ENCODE peak calls at places on chromosomes 4 and X, in seven cellular contexts. One of them, this sample, is unnamed.

GRCh38 chr4:185730387-185730786 is 81.6 kb downstream of the SORBS2 start:
- DNase-seq in GM23248: no peak
- DNase-seq in activated T-helper 1 cell treated with anti-CD3 and anti-CD28 coated beads, Interleukin-2, amount 50 U/mL, for 16 hours: no peak
- DNase-seq in activated naive CD8-positive, alpha-beta T cell treated with anti-CD3 and anti-CD28 coated beads, Interleukin-2, amount 50 U/mL, for 24 hours: no peak
- DNase-seq in posterior vena cava: no peak
- DNase-seq in PC-9: no peak
- DNase-seq in stimulated activated naive CD8-positive, alpha-beta T cell treated with anti-CD3 and anti-CD28 coated beads, Interleukin-15, Interleukin-2, amounts not matched to agents 100 U/mL and 50 U/mL, for 24 hours: no peak
- DNase-seq in this sample: no peak

GRCh38 chr4:8860096-8860891 is 11.3 kb downstream of the HMX1 start:
- DNase-seq in GM23248: no peak
- DNase-seq in activated T-helper 1 cell treated with anti-CD3 and anti-CD28 coated beads, Interleukin-2, amount 50 U/mL, for 16 hours: no peak
- DNase-seq in activated naive CD8-positive, alpha-beta T cell treated with anti-CD3 and anti-CD28 coated beads, Interleukin-2, amount 50 U/mL, for 24 hours: no peak
- DNase-seq in posterior vena cava: no peak
- DNase-seq in PC-9: no peak
- DNase-seq in stimulated activated naive CD8-positive, alpha-beta T cell treated with anti-CD3 and anti-CD28 coated beads, Interleukin-15, Interleukin-2, amounts not matched to agents 100 U/mL and 50 U/mL, for 24 hours: no peak
- DNase-seq in this sample: no peak

GRCh38 chr4:6782147-6782845 is at the start of gene KIAA0232:
- DNase-seq in GM23248: peak; percentile 97
- DNase-seq in activated T-helper 1 cell treated with anti-CD3 and anti-CD28 coated beads, Interleukin-2, amount 50 U/mL, for 16 hours: peak; percentile 85
- DNase-seq in activated naive CD8-positive, alpha-beta T cell treated with anti-CD3 and anti-CD28 coated beads, Interleukin-2, amount 50 U/mL, for 24 hours: peak; percentile 92
- DNase-seq in posterior vena cava: peak; percentile 97
- DNase-seq in PC-9: peak; percentile 69
- DNase-seq in stimulated activated naive CD8-positive, alpha-beta T cell treated with anti-CD3 and anti-CD28 coated beads, Interleukin-15, Interleukin-2, amounts not matched to agents 100 U/mL and 50 U/mL, for 24 hours: peak; percentile 92
- DNase-seq in this sample: peak; percentile 93

GRCh38 chr4:112604590-112604989 is 32.1 kb downstream of the ZGRF1 start:
- DNase-seq in GM23248: peak; percentile 71
- DNase-seq in activated T-helper 1 cell treated with anti-CD3 and anti-CD28 coated beads, Interleukin-2, amount 50 U/mL, for 16 hours: no peak
- DNase-seq in activated naive CD8-positive, alpha-beta T cell treated with anti-CD3 and anti-CD28 coated beads, Interleukin-2, amount 50 U/mL, for 24 hours: peak; percentile 6
- DNase-seq in posterior vena cava: no peak
- DNase-seq in PC-9: no peak
- DNase-seq in stimulated activated naive CD8-positive, alpha-beta T cell treated with anti-CD3 and anti-CD28 coated beads, Interleukin-15, Interleukin-2, amounts not matched to agents 100 U/mL and 50 U/mL, for 24 hours: peak; percentile 24
- DNase-seq in this sample: peak; percentile 65

GRCh38 chr4:146059865-146060264 is 115.7 kb upstream of the LSM6 start:
- DNase-seq in GM23248: no peak
- DNase-seq in activated T-helper 1 cell treated with anti-CD3 and anti-CD28 coated beads, Interleukin-2, amount 50 U/mL, for 16 hours: no peak
- DNase-seq in activated naive CD8-positive, alpha-beta T cell treated with anti-CD3 and anti-CD28 coated beads, Interleukin-2, amount 50 U/mL, for 24 hours: peak; percentile 18
- DNase-seq in posterior vena cava: no peak
- DNase-seq in PC-9: no peak
- DNase-seq in stimulated activated naive CD8-positive, alpha-beta T cell treated with anti-CD3 and anti-CD28 coated beads, Interleukin-15, Interleukin-2, amounts not matched to agents 100 U/mL and 50 U/mL, for 24 hours: peak; percentile 12
- DNase-seq in this sample: no peak

GRCh38 chr4:89889289-89889688 is 5.4 kb upstream of the MMRN1 start:
- DNase-seq in GM23248: no peak
- DNase-seq in activated T-helper 1 cell treated with anti-CD3 and anti-CD28 coated beads, Interleukin-2, amount 50 U/mL, for 16 hours: no peak
- DNase-seq in activated naive CD8-positive, alpha-beta T cell treated with anti-CD3 and anti-CD28 coated beads, Interleukin-2, amount 50 U/mL, for 24 hours: no peak
- DNase-seq in posterior vena cava: no peak
- DNase-seq in PC-9: no peak
- DNase-seq in stimulated activated naive CD8-positive, alpha-beta T cell treated with anti-CD3 and anti-CD28 coated beads, Interleukin-15, Interleukin-2, amounts not matched to agents 100 U/mL and 50 U/mL, for 24 hours: no peak
- DNase-seq in this sample: no peak

GRCh38 chrX:17024896-17025295 is 78.4 kb downstream of the REPS2 start:
- DNase-seq in GM23248: no peak
- DNase-seq in activated T-helper 1 cell treated with anti-CD3 and anti-CD28 coated beads, Interleukin-2, amount 50 U/mL, for 16 hours: no peak
- DNase-seq in activated naive CD8-positive, alpha-beta T cell treated with anti-CD3 and anti-CD28 coated beads, Interleukin-2, amount 50 U/mL, for 24 hours: no peak
- DNase-seq in posterior vena cava: no peak
- DNase-seq in PC-9: no peak
- DNase-seq in stimulated activated naive CD8-positive, alpha-beta T cell treated with anti-CD3 and anti-CD28 coated beads, Interleukin-15, Interleukin-2, amounts not matched to agents 100 U/mL and 50 U/mL, for 24 hours: no peak
- DNase-seq in this sample: no peak

GRCh38 chr4:139933541-139933940 is 220.4 kb downstream of the MAML3 start:
- DNase-seq in GM23248: no peak
- DNase-seq in activated T-helper 1 cell treated with anti-CD3 and anti-CD28 coated beads, Interleukin-2, amount 50 U/mL, for 16 hours: no peak
- DNase-seq in activated naive CD8-positive, alpha-beta T cell treated with anti-CD3 and anti-CD28 coated beads, Interleukin-2, amount 50 U/mL, for 24 hours: no peak
- DNase-seq in posterior vena cava: no peak
- DNase-seq in PC-9: no peak
- DNase-seq in stimulated activated naive CD8-positive, alpha-beta T cell treated with anti-CD3 and anti-CD28 coated beads, Interleukin-15, Interleukin-2, amounts not matched to agents 100 U/mL and 50 U/mL, for 24 hours: no peak
- DNase-seq in this sample: no peak

GRCh38 chr4:8050555-8051206 is 107.9 kb downstream of the ABLIM2 start:
- DNase-seq in GM23248: peak; percentile 21
- DNase-seq in activated T-helper 1 cell treated with anti-CD3 and anti-CD28 coated beads, Interleukin-2, amount 50 U/mL, for 16 hours: no peak
- DNase-seq in activated naive CD8-positive, alpha-beta T cell treated with anti-CD3 and anti-CD28 coated beads, Interleukin-2, amount 50 U/mL, for 24 hours: no peak
- DNase-seq in posterior vena cava: peak; percentile 91
- DNase-seq in PC-9: no peak
- DNase-seq in stimulated activated naive CD8-positive, alpha-beta T cell treated with anti-CD3 and anti-CD28 coated beads, Interleukin-15, Interleukin-2, amounts not matched to agents 100 U/mL and 50 U/mL, for 24 hours: no peak
- DNase-seq in this sample: peak; percentile 11

GRCh38 chr4:144645621-144646522 is at the start of gene HHIP:
- DNase-seq in GM23248: peak; percentile 68
- DNase-seq in activated T-helper 1 cell treated with anti-CD3 and anti-CD28 coated beads, Interleukin-2, amount 50 U/mL, for 16 hours: no peak
- DNase-seq in activated naive CD8-positive, alpha-beta T cell treated with anti-CD3 and anti-CD28 coated beads, Interleukin-2, amount 50 U/mL, for 24 hours: peak; percentile 17
- DNase-seq in posterior vena cava: peak; percentile 80
- DNase-seq in PC-9: no peak
- DNase-seq in stimulated activated naive CD8-positive, alpha-beta T cell treated with anti-CD3 and anti-CD28 coated beads, Interleukin-15, Interleukin-2, amounts not matched to agents 100 U/mL and 50 U/mL, for 24 hours: no peak
- DNase-seq in this sample: peak; percentile 65

GRCh38 chr4:88880501-88881226 is 176.3 kb downstream of the FAM13A start:
- DNase-seq in GM23248: no peak
- DNase-seq in activated T-helper 1 cell treated with anti-CD3 and anti-CD28 coated beads, Interleukin-2, amount 50 U/mL, for 16 hours: no peak
- DNase-seq in activated naive CD8-positive, alpha-beta T cell treated with anti-CD3 and anti-CD28 coated beads, Interleukin-2, amount 50 U/mL, for 24 hours: no peak
- DNase-seq in posterior vena cava: no peak
- DNase-seq in PC-9: no peak
- DNase-seq in stimulated activated naive CD8-positive, alpha-beta T cell treated with anti-CD3 and anti-CD28 coated beads, Interleukin-15, Interleukin-2, amounts not matched to agents 100 U/mL and 50 U/mL, for 24 hours: no peak
- DNase-seq in this sample: no peak

GRCh38 chr4:60657041-60657440 is 543.1 kb upstream of the ADGRL3 start:
- DNase-seq in GM23248: no peak
- DNase-seq in activated T-helper 1 cell treated with anti-CD3 and anti-CD28 coated beads, Interleukin-2, amount 50 U/mL, for 16 hours: no peak
- DNase-seq in activated naive CD8-positive, alpha-beta T cell treated with anti-CD3 and anti-CD28 coated beads, Interleukin-2, amount 50 U/mL, for 24 hours: no peak
- DNase-seq in posterior vena cava: no peak
- DNase-seq in PC-9: no peak
- DNase-seq in stimulated activated naive CD8-positive, alpha-beta T cell treated with anti-CD3 and anti-CD28 coated beads, Interleukin-15, Interleukin-2, amounts not matched to agents 100 U/mL and 50 U/mL, for 24 hours: no peak
- DNase-seq in this sample: peak; percentile 1

GRCh38 chrX:37754518-37754917 is 25.3 kb upstream of the CYBB start:
- DNase-seq in GM23248: no peak
- DNase-seq in activated T-helper 1 cell treated with anti-CD3 and anti-CD28 coated beads, Interleukin-2, amount 50 U/mL, for 16 hours: no peak
- DNase-seq in activated naive CD8-positive, alpha-beta T cell treated with anti-CD3 and anti-CD28 coated beads, Interleukin-2, amount 50 U/mL, for 24 hours: no peak
- DNase-seq in posterior vena cava: no peak
- DNase-seq in PC-9: no peak
- DNase-seq in stimulated activated naive CD8-positive, alpha-beta T cell treated with anti-CD3 and anti-CD28 coated beads, Interleukin-15, Interleukin-2, amounts not matched to agents 100 U/mL and 50 U/mL, for 24 hours: no peak
- DNase-seq in this sample: no peak

GRCh38 chr4:159012381-159012780 is 90.5 kb upstream of the RAPGEF2 start:
- DNase-seq in GM23248: peak; percentile 77
- DNase-seq in activated T-helper 1 cell treated with anti-CD3 and anti-CD28 coated beads, Interleukin-2, amount 50 U/mL, for 16 hours: no peak
- DNase-seq in activated naive CD8-positive, alpha-beta T cell treated with anti-CD3 and anti-CD28 coated beads, Interleukin-2, amount 50 U/mL, for 24 hours: no peak
- DNase-seq in posterior vena cava: no peak
- DNase-seq in PC-9: peak; percentile 65
- DNase-seq in stimulated activated naive CD8-positive, alpha-beta T cell treated with anti-CD3 and anti-CD28 coated beads, Interleukin-15, Interleukin-2, amounts not matched to agents 100 U/mL and 50 U/mL, for 24 hours: no peak
- DNase-seq in this sample: peak; percentile 56

GRCh38 chr4:121307441-121308327 is 73.1 kb downstream of the QRFPR start:
- DNase-seq in GM23248: peak; percentile 69
- DNase-seq in activated T-helper 1 cell treated with anti-CD3 and anti-CD28 coated beads, Interleukin-2, amount 50 U/mL, for 16 hours: no peak
- DNase-seq in activated naive CD8-positive, alpha-beta T cell treated with anti-CD3 and anti-CD28 coated beads, Interleukin-2, amount 50 U/mL, for 24 hours: peak; percentile 52
- DNase-seq in posterior vena cava: no peak
- DNase-seq in PC-9: no peak
- DNase-seq in stimulated activated naive CD8-positive, alpha-beta T cell treated with anti-CD3 and anti-CD28 coated beads, Interleukin-15, Interleukin-2, amounts not matched to agents 100 U/mL and 50 U/mL, for 24 hours: peak; percentile 45
- DNase-seq in this sample: peak; percentile 34

GRCh38 chr4:93748380-93748779 is 80.2 kb upstream of the ATOH1 start:
- DNase-seq in GM23248: no peak
- DNase-seq in activated T-helper 1 cell treated with anti-CD3 and anti-CD28 coated beads, Interleukin-2, amount 50 U/mL, for 16 hours: no peak
- DNase-seq in activated naive CD8-positive, alpha-beta T cell treated with anti-CD3 and anti-CD28 coated beads, Interleukin-2, amount 50 U/mL, for 24 hours: no peak
- DNase-seq in posterior vena cava: no peak
- DNase-seq in PC-9: no peak
- DNase-seq in stimulated activated naive CD8-positive, alpha-beta T cell treated with anti-CD3 and anti-CD28 coated beads, Interleukin-15, Interleukin-2, amounts not matched to agents 100 U/mL and 50 U/mL, for 24 hours: no peak
- DNase-seq in this sample: no peak

GRCh38 chrX:15475021-15475420 is 18.1 kb downstream of the PIR start:
- DNase-seq in GM23248: peak; percentile 59
- DNase-seq in activated T-helper 1 cell treated with anti-CD3 and anti-CD28 coated beads, Interleukin-2, amount 50 U/mL, for 16 hours: no peak
- DNase-seq in activated naive CD8-positive, alpha-beta T cell treated with anti-CD3 and anti-CD28 coated beads, Interleukin-2, amount 50 U/mL, for 24 hours: no peak
- DNase-seq in posterior vena cava: no peak
- DNase-seq in PC-9: peak; percentile 83
- DNase-seq in stimulated activated naive CD8-positive, alpha-beta T cell treated with anti-CD3 and anti-CD28 coated beads, Interleukin-15, Interleukin-2, amounts not matched to agents 100 U/mL and 50 U/mL, for 24 hours: no peak
- DNase-seq in this sample: no peak

GRCh38 chr4:81723927-81724587 is 252.3 kb upstream of the RASGEF1B start:
- DNase-seq in GM23248: no peak
- DNase-seq in activated T-helper 1 cell treated with anti-CD3 and anti-CD28 coated beads, Interleukin-2, amount 50 U/mL, for 16 hours: no peak
- DNase-seq in activated naive CD8-positive, alpha-beta T cell treated with anti-CD3 and anti-CD28 coated beads, Interleukin-2, amount 50 U/mL, for 24 hours: no peak
- DNase-seq in posterior vena cava: no peak
- DNase-seq in PC-9: no peak
- DNase-seq in stimulated activated naive CD8-positive, alpha-beta T cell treated with anti-CD3 and anti-CD28 coated beads, Interleukin-15, Interleukin-2, amounts not matched to agents 100 U/mL and 50 U/mL, for 24 hours: no peak
- DNase-seq in this sample: no peak

GRCh38 chrX:42869659-42870476 is 91.9 kb upstream of the PPP1R2C start:
- DNase-seq in GM23248: no peak
- DNase-seq in activated T-helper 1 cell treated with anti-CD3 and anti-CD28 coated beads, Interleukin-2, amount 50 U/mL, for 16 hours: no peak
- DNase-seq in activated naive CD8-positive, alpha-beta T cell treated with anti-CD3 and anti-CD28 coated beads, Interleukin-2, amount 50 U/mL, for 24 hours: no peak
- DNase-seq in posterior vena cava: no peak
- DNase-seq in PC-9: no peak
- DNase-seq in stimulated activated naive CD8-positive, alpha-beta T cell treated with anti-CD3 and anti-CD28 coated beads, Interleukin-15, Interleukin-2, amounts not matched to agents 100 U/mL and 50 U/mL, for 24 hours: no peak
- DNase-seq in this sample: no peak

GRCh38 chr4:140382732-140383131 is 9.3 kb downstream of the SCOC start:
- DNase-seq in GM23248: no peak
- DNase-seq in activated T-helper 1 cell treated with anti-CD3 and anti-CD28 coated beads, Interleukin-2, amount 50 U/mL, for 16 hours: no peak
- DNase-seq in activated naive CD8-positive, alpha-beta T cell treated with anti-CD3 and anti-CD28 coated beads, Interleukin-2, amount 50 U/mL, for 24 hours: no peak
- DNase-seq in posterior vena cava: no peak
- DNase-seq in PC-9: no peak
- DNase-seq in stimulated activated naive CD8-positive, alpha-beta T cell treated with anti-CD3 and anti-CD28 coated beads, Interleukin-15, Interleukin-2, amounts not matched to agents 100 U/mL and 50 U/mL, for 24 hours: no peak
- DNase-seq in this sample: no peak

GRCh38 chr4:122450847-122451246 is 5.7 kb downstream of the IL2 start:
- DNase-seq in GM23248: peak; percentile 32
- DNase-seq in activated T-helper 1 cell treated with anti-CD3 and anti-CD28 coated beads, Interleukin-2, amount 50 U/mL, for 16 hours: no peak
- DNase-seq in activated naive CD8-positive, alpha-beta T cell treated with anti-CD3 and anti-CD28 coated beads, Interleukin-2, amount 50 U/mL, for 24 hours: peak; percentile 18
- DNase-seq in posterior vena cava: no peak
- DNase-seq in PC-9: no peak
- DNase-seq in stimulated activated naive CD8-positive, alpha-beta T cell treated with anti-CD3 and anti-CD28 coated beads, Interleukin-15, Interleukin-2, amounts not matched to agents 100 U/mL and 50 U/mL, for 24 hours: peak; percentile 26
- DNase-seq in this sample: peak; percentile 10

GRCh38 chr4:6095023-6095817 is 77.0 kb upstream of the C4orf50 start:
- DNase-seq in GM23248: peak; percentile 35
- DNase-seq in activated T-helper 1 cell treated with anti-CD3 and anti-CD28 coated beads, Interleukin-2, amount 50 U/mL, for 16 hours: no peak
- DNase-seq in activated naive CD8-positive, alpha-beta T cell treated with anti-CD3 and anti-CD28 coated beads, Interleukin-2, amount 50 U/mL, for 24 hours: no peak
- DNase-seq in posterior vena cava: no peak
- DNase-seq in PC-9: no peak
- DNase-seq in stimulated activated naive CD8-positive, alpha-beta T cell treated with anti-CD3 and anti-CD28 coated beads, Interleukin-15, Interleukin-2, amounts not matched to agents 100 U/mL and 50 U/mL, for 24 hours: no peak
- DNase-seq in this sample: peak; percentile 4

GRCh38 chrX:1316527-1316926 is 20.1 kb upstream of the IL3RA start:
- DNase-seq in GM23248: no peak
- DNase-seq in activated T-helper 1 cell treated with anti-CD3 and anti-CD28 coated beads, Interleukin-2, amount 50 U/mL, for 16 hours: no peak
- DNase-seq in activated naive CD8-positive, alpha-beta T cell treated with anti-CD3 and anti-CD28 coated beads, Interleukin-2, amount 50 U/mL, for 24 hours: peak; percentile 31
- DNase-seq in posterior vena cava: peak; percentile 90
- DNase-seq in PC-9: no peak
- DNase-seq in stimulated activated naive CD8-positive, alpha-beta T cell treated with anti-CD3 and anti-CD28 coated beads, Interleukin-15, Interleukin-2, amounts not matched to agents 100 U/mL and 50 U/mL, for 24 hours: peak; percentile 39
- DNase-seq in this sample: no peak

GRCh38 chr4:54218736-54219135 is 10.4 kb upstream of the PDGFRA start:
- DNase-seq in GM23248: no peak
- DNase-seq in activated T-helper 1 cell treated with anti-CD3 and anti-CD28 coated beads, Interleukin-2, amount 50 U/mL, for 16 hours: no peak
- DNase-seq in activated naive CD8-positive, alpha-beta T cell treated with anti-CD3 and anti-CD28 coated beads, Interleukin-2, amount 50 U/mL, for 24 hours: no peak
- DNase-seq in posterior vena cava: no peak
- DNase-seq in PC-9: no peak
- DNase-seq in stimulated activated naive CD8-positive, alpha-beta T cell treated with anti-CD3 and anti-CD28 coated beads, Interleukin-15, Interleukin-2, amounts not matched to agents 100 U/mL and 50 U/mL, for 24 hours: no peak
- DNase-seq in this sample: no peak

GRCh38 chr4:3107271-3108185 is 33.0 kb downstream of the HTT start:
- DNase-seq in GM23248: peak; percentile 49
- DNase-seq in activated T-helper 1 cell treated with anti-CD3 and anti-CD28 coated beads, Interleukin-2, amount 50 U/mL, for 16 hours: no peak
- DNase-seq in activated naive CD8-positive, alpha-beta T cell treated with anti-CD3 and anti-CD28 coated beads, Interleukin-2, amount 50 U/mL, for 24 hours: no peak
- DNase-seq in posterior vena cava: no peak
- DNase-seq in PC-9: no peak
- DNase-seq in stimulated activated naive CD8-positive, alpha-beta T cell treated with anti-CD3 and anti-CD28 coated beads, Interleukin-15, Interleukin-2, amounts not matched to agents 100 U/mL and 50 U/mL, for 24 hours: no peak
- DNase-seq in this sample: no peak

GRCh38 chrX:10615931-10616780 is 4.2 kb downstream of the MID1 start:
- DNase-seq in GM23248: peak; percentile 53
- DNase-seq in activated T-helper 1 cell treated with anti-CD3 and anti-CD28 coated beads, Interleukin-2, amount 50 U/mL, for 16 hours: no peak
- DNase-seq in activated naive CD8-positive, alpha-beta T cell treated with anti-CD3 and anti-CD28 coated beads, Interleukin-2, amount 50 U/mL, for 24 hours: no peak
- DNase-seq in posterior vena cava: no peak
- DNase-seq in PC-9: peak; percentile 43
- DNase-seq in stimulated activated naive CD8-positive, alpha-beta T cell treated with anti-CD3 and anti-CD28 coated beads, Interleukin-15, Interleukin-2, amounts not matched to agents 100 U/mL and 50 U/mL, for 24 hours: no peak
- DNase-seq in this sample: peak; percentile 58

GRCh38 chr4:3219761-3220481 is 29.0 kb upstream of the MSANTD1 start:
- DNase-seq in GM23248: no peak
- DNase-seq in activated T-helper 1 cell treated with anti-CD3 and anti-CD28 coated beads, Interleukin-2, amount 50 U/mL, for 16 hours: no peak
- DNase-seq in activated naive CD8-positive, alpha-beta T cell treated with anti-CD3 and anti-CD28 coated beads, Interleukin-2, amount 50 U/mL, for 24 hours: no peak
- DNase-seq in posterior vena cava: peak; percentile 17
- DNase-seq in PC-9: no peak
- DNase-seq in stimulated activated naive CD8-positive, alpha-beta T cell treated with anti-CD3 and anti-CD28 coated beads, Interleukin-15, Interleukin-2, amounts not matched to agents 100 U/mL and 50 U/mL, for 24 hours: no peak
- DNase-seq in this sample: no peak

GRCh38 chrX:107445146-107445545 is 4.3 kb upstream of the FRMPD3 start:
- DNase-seq in GM23248: no peak
- DNase-seq in activated T-helper 1 cell treated with anti-CD3 and anti-CD28 coated beads, Interleukin-2, amount 50 U/mL, for 16 hours: no peak
- DNase-seq in activated naive CD8-positive, alpha-beta T cell treated with anti-CD3 and anti-CD28 coated beads, Interleukin-2, amount 50 U/mL, for 24 hours: no peak
- DNase-seq in posterior vena cava: no peak
- DNase-seq in PC-9: no peak
- DNase-seq in stimulated activated naive CD8-positive, alpha-beta T cell treated with anti-CD3 and anti-CD28 coated beads, Interleukin-15, Interleukin-2, amounts not matched to agents 100 U/mL and 50 U/mL, for 24 hours: no peak
- DNase-seq in this sample: no peak

GRCh38 chrX:132956421-132957210 is 1.8 kb downstream of the HS6ST2 start:
- DNase-seq in GM23248: peak; percentile 1
- DNase-seq in activated T-helper 1 cell treated with anti-CD3 and anti-CD28 coated beads, Interleukin-2, amount 50 U/mL, for 16 hours: no peak
- DNase-seq in activated naive CD8-positive, alpha-beta T cell treated with anti-CD3 and anti-CD28 coated beads, Interleukin-2, amount 50 U/mL, for 24 hours: no peak
- DNase-seq in posterior vena cava: no peak
- DNase-seq in PC-9: no peak
- DNase-seq in stimulated activated naive CD8-positive, alpha-beta T cell treated with anti-CD3 and anti-CD28 coated beads, Interleukin-15, Interleukin-2, amounts not matched to agents 100 U/mL and 50 U/mL, for 24 hours: no peak
- DNase-seq in this sample: no peak

GRCh38 chrX:132463411-132463810 is 25.4 kb downstream of the MBNL3 start:
- DNase-seq in GM23248: no peak
- DNase-seq in activated T-helper 1 cell treated with anti-CD3 and anti-CD28 coated beads, Interleukin-2, amount 50 U/mL, for 16 hours: no peak
- DNase-seq in activated naive CD8-positive, alpha-beta T cell treated with anti-CD3 and anti-CD28 coated beads, Interleukin-2, amount 50 U/mL, for 24 hours: no peak
- DNase-seq in posterior vena cava: no peak
- DNase-seq in PC-9: no peak
- DNase-seq in stimulated activated naive CD8-positive, alpha-beta T cell treated with anti-CD3 and anti-CD28 coated beads, Interleukin-15, Interleukin-2, amounts not matched to agents 100 U/mL and 50 U/mL, for 24 hours: peak; percentile 23
- DNase-seq in this sample: peak; percentile 6

GRCh38 chr4:1318488-1319213 is 28.4 kb upstream of the UVSSA start:
- DNase-seq in GM23248: no peak
- DNase-seq in activated T-helper 1 cell treated with anti-CD3 and anti-CD28 coated beads, Interleukin-2, amount 50 U/mL, for 16 hours: no peak
- DNase-seq in activated naive CD8-positive, alpha-beta T cell treated with anti-CD3 and anti-CD28 coated beads, Interleukin-2, amount 50 U/mL, for 24 hours: peak; percentile 46
- DNase-seq in posterior vena cava: peak; percentile 77
- DNase-seq in PC-9: no peak
- DNase-seq in stimulated activated naive CD8-positive, alpha-beta T cell treated with anti-CD3 and anti-CD28 coated beads, Interleukin-15, Interleukin-2, amounts not matched to agents 100 U/mL and 50 U/mL, for 24 hours: peak; percentile 53
- DNase-seq in this sample: no peak

GRCh38 chrX:71533514-71533849 is 578 bp downstream of the OGT start:
- DNase-seq in GM23248: no peak
- DNase-seq in activated T-helper 1 cell treated with anti-CD3 and anti-CD28 coated beads, Interleukin-2, amount 50 U/mL, for 16 hours: no peak
- DNase-seq in activated naive CD8-positive, alpha-beta T cell treated with anti-CD3 and anti-CD28 coated beads, Interleukin-2, amount 50 U/mL, for 24 hours: no peak
- DNase-seq in posterior vena cava: no peak
- DNase-seq in PC-9: no peak
- DNase-seq in stimulated activated naive CD8-positive, alpha-beta T cell treated with anti-CD3 and anti-CD28 coated beads, Interleukin-15, Interleukin-2, amounts not matched to agents 100 U/mL and 50 U/mL, for 24 hours: no peak
- DNase-seq in this sample: no peak

GRCh38 chrX:126723881-126724280 is 95.6 kb upstream of the PRR32 start:
- DNase-seq in GM23248: no peak
- DNase-seq in activated T-helper 1 cell treated with anti-CD3 and anti-CD28 coated beads, Interleukin-2, amount 50 U/mL, for 16 hours: no peak
- DNase-seq in activated naive CD8-positive, alpha-beta T cell treated with anti-CD3 and anti-CD28 coated beads, Interleukin-2, amount 50 U/mL, for 24 hours: no peak
- DNase-seq in posterior vena cava: no peak
- DNase-seq in PC-9: no peak
- DNase-seq in stimulated activated naive CD8-positive, alpha-beta T cell treated with anti-CD3 and anti-CD28 coated beads, Interleukin-15, Interleukin-2, amounts not matched to agents 100 U/mL and 50 U/mL, for 24 hours: no peak
- DNase-seq in this sample: no peak

GRCh38 chrX:118475903-118476302 is 19.7 kb upstream of the DOCK11 start:
- DNase-seq in GM23248: no peak
- DNase-seq in activated T-helper 1 cell treated with anti-CD3 and anti-CD28 coated beads, Interleukin-2, amount 50 U/mL, for 16 hours: no peak
- DNase-seq in activated naive CD8-positive, alpha-beta T cell treated with anti-CD3 and anti-CD28 coated beads, Interleukin-2, amount 50 U/mL, for 24 hours: no peak
- DNase-seq in posterior vena cava: no peak
- DNase-seq in PC-9: peak; percentile 82
- DNase-seq in stimulated activated naive CD8-positive, alpha-beta T cell treated with anti-CD3 and anti-CD28 coated beads, Interleukin-15, Interleukin-2, amounts not matched to agents 100 U/mL and 50 U/mL, for 24 hours: no peak
- DNase-seq in this sample: no peak

GRCh38 chr4:48262926-48263325 is 6.7 kb downstream of the TEC start:
- DNase-seq in GM23248: no peak
- DNase-seq in activated T-helper 1 cell treated with anti-CD3 and anti-CD28 coated beads, Interleukin-2, amount 50 U/mL, for 16 hours: no peak
- DNase-seq in activated naive CD8-positive, alpha-beta T cell treated with anti-CD3 and anti-CD28 coated beads, Interleukin-2, amount 50 U/mL, for 24 hours: no peak
- DNase-seq in posterior vena cava: no peak
- DNase-seq in PC-9: no peak
- DNase-seq in stimulated activated naive CD8-positive, alpha-beta T cell treated with anti-CD3 and anti-CD28 coated beads, Interleukin-15, Interleukin-2, amounts not matched to agents 100 U/mL and 50 U/mL, for 24 hours: no peak
- DNase-seq in this sample: peak; percentile 75

GRCh38 chrX:101081257-101081656 is 2.6 kb downstream of the TMEM35A start:
- DNase-seq in GM23248: no peak
- DNase-seq in activated T-helper 1 cell treated with anti-CD3 and anti-CD28 coated beads, Interleukin-2, amount 50 U/mL, for 16 hours: no peak
- DNase-seq in activated naive CD8-positive, alpha-beta T cell treated with anti-CD3 and anti-CD28 coated beads, Interleukin-2, amount 50 U/mL, for 24 hours: no peak
- DNase-seq in posterior vena cava: no peak
- DNase-seq in PC-9: no peak
- DNase-seq in stimulated activated naive CD8-positive, alpha-beta T cell treated with anti-CD3 and anti-CD28 coated beads, Interleukin-15, Interleukin-2, amounts not matched to agents 100 U/mL and 50 U/mL, for 24 hours: no peak
- DNase-seq in this sample: no peak

GRCh38 chrX:24424948-24425347 is 40.1 kb upstream of the PDK3 start:
- DNase-seq in GM23248: peak; percentile 84
- DNase-seq in activated T-helper 1 cell treated with anti-CD3 and anti-CD28 coated beads, Interleukin-2, amount 50 U/mL, for 16 hours: no peak
- DNase-seq in activated naive CD8-positive, alpha-beta T cell treated with anti-CD3 and anti-CD28 coated beads, Interleukin-2, amount 50 U/mL, for 24 hours: no peak
- DNase-seq in posterior vena cava: peak; percentile 87
- DNase-seq in PC-9: no peak
- DNase-seq in stimulated activated naive CD8-positive, alpha-beta T cell treated with anti-CD3 and anti-CD28 coated beads, Interleukin-15, Interleukin-2, amounts not matched to agents 100 U/mL and 50 U/mL, for 24 hours: no peak
- DNase-seq in this sample: peak; percentile 22

GRCh38 chr4:169682360-169683047 is 62.1 kb downstream of the CLCN3 start:
- DNase-seq in GM23248: peak; percentile 7
- DNase-seq in activated T-helper 1 cell treated with anti-CD3 and anti-CD28 coated beads, Interleukin-2, amount 50 U/mL, for 16 hours: no peak
- DNase-seq in activated naive CD8-positive, alpha-beta T cell treated with anti-CD3 and anti-CD28 coated beads, Interleukin-2, amount 50 U/mL, for 24 hours: no peak
- DNase-seq in posterior vena cava: no peak
- DNase-seq in PC-9: no peak
- DNase-seq in stimulated activated naive CD8-positive, alpha-beta T cell treated with anti-CD3 and anti-CD28 coated beads, Interleukin-15, Interleukin-2, amounts not matched to agents 100 U/mL and 50 U/mL, for 24 hours: no peak
- DNase-seq in this sample: peak; percentile 15

This sample was measured in IMR-90.